ENCODE peak calls at places on chromosomes 4 and X, in nine cellular contexts. X is activated CD4-positive, alpha-beta T cell treated with anti-CD3 and anti-CD28 coated beads, Interleukin-2, amount 10 ng/mL, durations not matched to agents 7 days and 5 days; N is hypothalamus; D is colonic mucosa; Y is anterior cingulate cortex; R is ELR; T is aorta; G is right lobe of liver; L is ovary. J is an unnamed sample.

GRCh38 chrX:24426340-24426913 is 38.7 kb upstream of the PDK3 start:
- DNase-seq in G (no peak), N (no peak), D (no peak), Y (no peak), R (peak), X (no peak), L (no peak), T (no peak), J (no peak)

GRCh38 chr4:66169341-66169740 is 499.1 kb upstream of the EPHA5 start:
- DNase-seq in N (no peak), G (no peak), T (no peak), R (peak), X (no peak), L (no peak), D (no peak), Y (no peak), J (no peak)

GRCh38 chr4:188550296-188550695 is 411.1 kb downstream of the TRIML1 start:
- DNase-seq in G (no peak), L (no peak), N (no peak), D (no peak), R (no peak), T (no peak), Y (no peak), X (no peak), J (no peak)

GRCh38 chr4:7387925-7388324 is 46.8 kb downstream of the PSAPL1 start:
- DNase-seq in L (no peak), Y (no peak), D (no peak), G (peak), X (no peak), N (no peak), R (no peak), T (peak), J (no peak)

GRCh38 chr4:110190249-110190648 is 8.2 kb downstream of the ELOVL6 start:
- DNase-seq in R (no peak), G (no peak), Y (no peak), N (no peak), X (no peak), L (no peak), T (no peak), D (no peak), J (no peak)

GRCh38 chr4:48027653-48028052 is 11.1 kb downstream of the NIPAL1 start:
- DNase-seq in X (no peak), L (no peak), D (no peak), Y (no peak), N (no peak), T (no peak), R (no peak), G (no peak), J (no peak)

GRCh38 chr4:130257271-130257670 is 1161.3 kb downstream of the C4orf33 start:
- DNase-seq in X (no peak), R (peak), N (no peak), Y (no peak), D (no peak), L (no peak), G (no peak), T (no peak), J (no peak)

GRCh38 chr4:13544556-13545393 is 467 bp upstream of the NKX3-2 start:
- DNase-seq in D (peak), N (peak), Y (no peak), T (peak), G (peak), R (peak), X (no peak), L (peak), J (no peak)

GRCh38 chr4:148740701-148741100 is 298.5 kb upstream of the NR3C2 start:
- DNase-seq in X (no peak), L (no peak), R (no peak), D (no peak), Y (no peak), T (no peak), N (no peak), G (no peak), J (no peak)

GRCh38 chrX:12962041-12962504 is 12.8 kb upstream of the TMSB4X start:
- DNase-seq in D (no peak), R (no peak), N (no peak), Y (no peak), L (no peak), G (no peak), T (no peak), X (no peak), J (no peak)

GRCh38 chr4:42515156-42515884 is 118.0 kb downstream of the SHISA3 start:
- DNase-seq in G (no peak), L (no peak), D (no peak), N (no peak), T (no peak), X (no peak), R (no peak), Y (no peak), J (no peak)

GRCh38 chrX:100931925-100932285 is 3.2 kb upstream of the XKRX start:
- DNase-seq in G (no peak), X (no peak), D (no peak), R (no peak), N (no peak), L (no peak), T (no peak), Y (no peak), J (no peak)

GRCh38 chrX:141982296-141982695 is 78.6 kb downstream of the MAGEC1 start:
- DNase-seq in Y (no peak), G (no peak), D (no peak), L (no peak), X (no peak), R (no peak), N (no peak), T (no peak), J (no peak)

GRCh38 chrX:16882188-16882587 is 12.0 kb upstream of the RBBP7 start:
- DNase-seq in R (peak), X (peak), L (peak), N (no peak), T (no peak), Y (no peak), G (peak), D (peak), J (no peak)

GRCh38 chr4:26084414-26084813 is 170.4 kb downstream of the SMIM20 start:
- DNase-seq in X (no peak), N (no peak), Y (no peak), R (no peak), T (no peak), G (no peak), L (no peak), D (no peak), J (no peak)

GRCh38 chr4:55124337-55125076 is 888 bp downstream of the KDR start:
- DNase-seq in T (no peak), D (no peak), L (no peak), X (no peak), N (no peak), G (no peak), Y (no peak), R (no peak), J (no peak)

J was measured in central memory CD8-positive, alpha-beta T cell.